ENCODE peak calls at places on chromosomes 4 and X, in six cellular contexts. K is tibial artery, Z is AG10803, H is fibroblast of pulmonary artery, R is stomach, M is testis. A is an unnamed sample.

GRCh38 chr4:75429208-75429607 is 85.0 kb downstream of the RCHY1 start:
- DNase-seq in K (no peak), Z (no peak), H (no peak), R (no peak), M (no peak), A (no peak)

GRCh38 chr4:86261634-86262033 is 98.2 kb downstream of the MAPK10 start:
- DNase-seq in K (no peak), Z (peak), H (no peak), R (no peak), M (no peak), A (no peak)

GRCh38 chrX:153901753-153902140 is 2.7 kb upstream of the AVPR2 start:
- DNase-seq in K (no peak), Z (no peak), H (no peak), R (no peak), M (no peak), A (no peak)

GRCh38 chrX:128020701-128021100 is 31.5 kb downstream of the ACTRT1 start:
- DNase-seq in K (no peak), Z (no peak), H (peak), R (no peak), M (no peak), A (peak)

GRCh38 chrX:131322646-131323045 is 33.5 kb upstream of the IGSF1 start:
- DNase-seq in K (no peak), Z (no peak), H (no peak), R (no peak), M (no peak), A (no peak)

GRCh38 chr4:153520871-153521329 is 54.7 kb downstream of the TMEM131L start:
- DNase-seq in K (no peak), Z (no peak), H (peak), R (no peak), M (no peak), A (no peak)

GRCh38 chrX:96918864-96919263 is 35.2 kb downstream of the RPA4 start:
- DNase-seq in K (no peak), Z (no peak), H (no peak), R (no peak), M (no peak), A (no peak)

GRCh38 chrX:63330681-63331080 is 20.5 kb downstream of the SPIN4 start:
- DNase-seq in K (no peak), Z (no peak), H (no peak), R (no peak), M (no peak), A (peak)

GRCh38 chr4:41072021-41072777 is 142.1 kb downstream of the APBB2 start:
- DNase-seq in K (no peak), Z (no peak), H (no peak), R (no peak), M (no peak), A (no peak)

GRCh38 chr4:122914938-122915337 is 7.5 kb downstream of the NUDT6 start:
- DNase-seq in K (no peak), Z (peak), H (peak), R (no peak), M (no peak), A (no peak)

GRCh38 chr4:168831919-168832745 is 177.9 kb downstream of the CBR4 start:
- DNase-seq in K (peak), Z (peak), H (peak), R (peak), M (peak), A (peak)

GRCh38 chrX:640641-641040 is 10.1 kb downstream of the SHOX start:
- DNase-seq in K (no peak), Z (no peak), H (no peak), R (peak), M (no peak), A (no peak)

GRCh38 chr4:1045595-1046201 is 34.3 kb downstream of the FGFRL1 start:
- DNase-seq in K (peak), Z (no peak), H (no peak), R (no peak), M (no peak), A (no peak)

DNA sequence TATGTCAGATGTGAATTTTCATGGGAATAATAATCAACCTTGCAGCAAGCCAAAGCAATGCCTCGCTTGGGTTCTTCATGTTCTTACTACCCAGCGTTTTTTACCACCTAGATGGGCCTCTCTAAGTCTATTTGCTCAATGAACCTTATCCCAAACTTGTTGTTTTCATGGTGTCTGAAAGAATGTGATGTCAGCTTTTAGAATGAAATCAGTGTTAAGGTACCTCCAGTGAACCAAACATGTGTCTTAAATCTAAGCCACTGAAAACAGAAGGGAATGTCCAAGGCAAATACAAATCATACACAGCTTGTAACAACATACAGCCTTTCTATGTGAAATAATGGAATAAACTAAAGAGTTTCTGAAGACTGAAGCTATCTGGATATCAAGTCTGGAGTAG is 6.7 kb downstream of the EPGN start:
- DNase-seq in K (no peak), Z (no peak), H (no peak), R (no peak), M (no peak), A (no peak)
- TF ChIP-seq CTCF in K (no peak), Z (no peak), H (no peak), R (no peak), M (no peak), A (no peak)

GRCh38 chr4:2761035-2761923 is 5.1 kb upstream of the TNIP2 start:
- DNase-seq in K (peak), Z (no peak), H (peak), R (peak), M (no peak), A (peak)
- TF ChIP-seq CTCF in K (no peak), Z (peak), H (peak), R (no peak), M (no peak), A (no peak)

DNA sequence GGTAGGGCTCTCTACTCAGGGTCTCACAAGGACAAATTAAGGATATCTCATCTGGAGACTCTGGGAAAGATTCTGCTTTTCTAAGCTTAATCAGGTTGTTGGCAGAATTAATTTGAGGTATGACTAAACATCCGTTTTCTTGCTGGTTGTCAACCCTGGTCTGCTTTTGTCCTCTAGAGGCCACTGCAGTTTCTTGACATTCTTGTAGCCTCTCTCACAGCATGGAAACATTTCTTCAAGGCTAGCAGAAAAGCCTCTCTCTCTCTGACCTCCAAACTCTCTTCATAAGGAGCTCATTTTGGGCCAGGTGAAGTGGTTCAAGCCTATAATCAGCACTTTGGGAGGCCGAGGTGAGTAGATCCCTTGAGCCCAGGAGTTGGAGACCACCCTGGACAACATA is 749.5 kb upstream of the PCDH7 start:
- DNase-seq in K (no peak), Z (no peak), H (peak), R (no peak), M (peak), A (no peak)
- TF ChIP-seq CTCF in K (no peak), Z (no peak), H (peak), R (no peak), M (no peak), A (no peak)

DNA sequence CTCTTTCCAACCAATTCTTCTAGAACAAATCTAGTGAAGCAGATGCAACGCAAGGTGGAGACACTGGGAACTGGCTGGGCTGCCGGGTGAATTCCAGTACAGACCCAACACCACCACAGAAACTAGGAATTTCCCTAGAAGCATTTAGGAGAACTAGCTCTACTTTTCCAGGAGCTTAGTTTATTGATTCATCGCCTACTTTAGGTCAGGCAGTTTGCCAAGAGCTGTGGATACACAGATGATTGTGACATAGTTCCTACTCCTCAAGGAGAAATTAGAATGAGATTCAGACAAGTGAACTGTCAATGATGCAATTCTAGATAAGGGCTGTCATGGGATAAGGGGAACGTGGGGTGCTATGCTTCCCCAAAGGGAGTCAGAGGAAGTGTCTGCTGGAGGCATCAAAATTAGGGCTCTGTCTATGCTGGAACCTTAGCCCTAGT is 350.0 kb downstream of the CAMK2D start:
- DNase-seq in K (no peak), Z (peak), H (peak), R (no peak), M (no peak), A (peak)
- TF ChIP-seq CTCF in K (no peak), Z (no peak), H (no peak), R (no peak), M (no peak), A (no peak)

GRCh38 chrX:120452131-120452530 is 17.0 kb downstream of the LAMP2 start:
- DNase-seq in K (no peak), Z (peak), H (peak), R (no peak), M (no peak), A (no peak)
- TF ChIP-seq CTCF in K (no peak), Z (peak), H (peak), R (no peak), M (peak), A (no peak)

DNA sequence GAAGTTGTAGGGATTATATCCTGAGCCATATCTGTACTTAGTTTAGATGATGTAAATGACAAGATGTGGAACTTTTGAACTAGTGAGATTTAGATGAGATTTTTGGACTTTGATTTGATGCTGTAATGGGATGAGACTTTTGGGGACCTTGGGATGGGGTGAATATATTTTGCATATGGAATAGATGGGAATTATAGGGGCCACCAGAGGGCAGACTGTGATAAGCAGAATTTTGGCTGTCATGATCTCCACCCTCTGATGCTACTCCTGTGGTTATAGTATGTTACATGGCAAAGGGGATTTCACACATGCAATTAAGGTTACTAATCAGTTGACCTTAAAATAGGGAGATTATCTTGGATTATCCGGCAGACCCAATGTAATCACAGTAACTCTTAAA is 214.0 kb upstream of the NHS start:
- DNase-seq in K (no peak), Z (no peak), H (no peak), R (no peak), M (no peak), A (no peak)
- TF ChIP-seq CTCF in K (no peak), Z (no peak), H (no peak), R (no peak), M (no peak), A (no peak)